ENCODE peak calls at places on chromosome 18, in five cellular contexts. One of them, this sample, is unnamed.
A peak's percentile ranks its signal among the peaks of the same experiment; 100 is the strongest.

GRCh38 chr18:2518473-2518872 is 52.8 kb downstream of the METTL4 start:
- DNase-seq in psoas muscle: no peak
- DNase-seq in substantia nigra: no peak
- DNase-seq in naive thymus-derived CD4-positive, alpha-beta T cell: no peak
- DNase-seq in fibroblast of lung: no peak
- DNase-seq in this sample: no peak

GRCh38 chr18:5295231-5295920 is at the start of gene ZBTB14:
- DNase-seq in psoas muscle: peak; percentile 81
- DNase-seq in substantia nigra: peak; percentile 52
- DNase-seq in naive thymus-derived CD4-positive, alpha-beta T cell: peak; percentile 70
- DNase-seq in fibroblast of lung: peak; percentile 58
- DNase-seq in this sample: no peak

GRCh38 chr18:5729983-5730699 is 165.2 kb downstream of the TMEM200C start:
- DNase-seq in psoas muscle: peak; percentile 87
- DNase-seq in substantia nigra: no peak
- DNase-seq in naive thymus-derived CD4-positive, alpha-beta T cell: no peak
- DNase-seq in fibroblast of lung: no peak
- DNase-seq in this sample: peak; percentile 78

GRCh38 chr18:75167137-75167536 is 41.8 kb downstream of the PTGR3 start:
- DNase-seq in psoas muscle: no peak
- DNase-seq in substantia nigra: no peak
- DNase-seq in naive thymus-derived CD4-positive, alpha-beta T cell: no peak
- DNase-seq in fibroblast of lung: no peak
- DNase-seq in this sample: no peak

GRCh38 chr18:43277164-43277600 is at the start of gene SYT4:
- DNase-seq in psoas muscle: no peak
- DNase-seq in substantia nigra: peak; percentile 30
- DNase-seq in naive thymus-derived CD4-positive, alpha-beta T cell: no peak
- DNase-seq in fibroblast of lung: peak; percentile 68
- DNase-seq in this sample: no peak

GRCh38 chr18:50272593-50272992 is 6.3 kb upstream of the CFAP53 start:
- DNase-seq in psoas muscle: no peak
- DNase-seq in substantia nigra: no peak
- DNase-seq in naive thymus-derived CD4-positive, alpha-beta T cell: no peak
- DNase-seq in fibroblast of lung: no peak
- DNase-seq in this sample: no peak

GRCh38 chr18:55320399-55321255 is 267.4 kb downstream of the TCF4 start:
- DNase-seq in psoas muscle: no peak
- DNase-seq in substantia nigra: no peak
- DNase-seq in naive thymus-derived CD4-positive, alpha-beta T cell: no peak
- DNase-seq in fibroblast of lung: peak; percentile 54
- DNase-seq in this sample: no peak

GRCh38 chr18:48402953-48403352 is 6.2 kb downstream of the ZBTB7C start:
- DNase-seq in psoas muscle: no peak
- DNase-seq in substantia nigra: no peak
- DNase-seq in naive thymus-derived CD4-positive, alpha-beta T cell: no peak
- DNase-seq in fibroblast of lung: peak; percentile 75
- DNase-seq in this sample: no peak

GRCh38 chr18:47978141-47978540 is 47.7 kb upstream of the SMAD2 start:
- DNase-seq in psoas muscle: no peak
- DNase-seq in substantia nigra: no peak
- DNase-seq in naive thymus-derived CD4-positive, alpha-beta T cell: no peak
- DNase-seq in fibroblast of lung: no peak
- DNase-seq in this sample: no peak

GRCh38 chr18:30985753-30986152 is 56.8 kb downstream of the DSC3 start:
- DNase-seq in psoas muscle: no peak
- DNase-seq in substantia nigra: no peak
- DNase-seq in naive thymus-derived CD4-positive, alpha-beta T cell: no peak
- DNase-seq in fibroblast of lung: no peak
- DNase-seq in this sample: no peak

GRCh38 chr18:10070581-10071000 is 156.8 kb downstream of the VAPA start:
- DNase-seq in psoas muscle: no peak
- DNase-seq in substantia nigra: no peak
- DNase-seq in naive thymus-derived CD4-positive, alpha-beta T cell: no peak
- DNase-seq in fibroblast of lung: peak; percentile 78
- DNase-seq in this sample: no peak

GRCh38 chr18:62324917-62325805 is at the start of gene TNFRSF11A:
- DNase-seq in psoas muscle: peak; percentile 58
- DNase-seq in substantia nigra: no peak
- DNase-seq in naive thymus-derived CD4-positive, alpha-beta T cell: peak; percentile 51
- DNase-seq in fibroblast of lung: no peak
- DNase-seq in this sample: no peak

GRCh38 chr18:44698518-44698917 is 17.8 kb downstream of the SETBP1 start:
- DNase-seq in psoas muscle: no peak
- DNase-seq in substantia nigra: no peak
- DNase-seq in naive thymus-derived CD4-positive, alpha-beta T cell: no peak
- DNase-seq in fibroblast of lung: no peak
- DNase-seq in this sample: no peak

GRCh38 chr18:7721532-7721931 is 154.4 kb downstream of the PTPRM start:
- DNase-seq in psoas muscle: no peak
- DNase-seq in substantia nigra: no peak
- DNase-seq in naive thymus-derived CD4-positive, alpha-beta T cell: no peak
- DNase-seq in fibroblast of lung: no peak
- DNase-seq in this sample: no peak

GRCh38 chr18:67665266-67665665 is 148.7 kb upstream of the DSEL start:
- DNase-seq in psoas muscle: no peak
- DNase-seq in substantia nigra: no peak
- DNase-seq in naive thymus-derived CD4-positive, alpha-beta T cell: no peak
- DNase-seq in fibroblast of lung: no peak
- DNase-seq in this sample: no peak

GRCh38 chr18:38972571-38972970 is 1407.0 kb upstream of the CELF4 start:
- DNase-seq in psoas muscle: no peak
- DNase-seq in substantia nigra: no peak
- DNase-seq in naive thymus-derived CD4-positive, alpha-beta T cell: no peak
- DNase-seq in fibroblast of lung: no peak
- DNase-seq in this sample: no peak

GRCh38 chr18:8359076-8359475 is 250.2 kb upstream of the RAB12 start:
- DNase-seq in psoas muscle: no peak
- DNase-seq in substantia nigra: no peak
- DNase-seq in naive thymus-derived CD4-positive, alpha-beta T cell: no peak
- DNase-seq in fibroblast of lung: no peak
- DNase-seq in this sample: no peak

GRCh38 chr18:55089595-55089994 is 130.3 kb upstream of the CCDC68 start:
- DNase-seq in psoas muscle: no peak
- DNase-seq in substantia nigra: no peak
- DNase-seq in naive thymus-derived CD4-positive, alpha-beta T cell: no peak
- DNase-seq in fibroblast of lung: peak; percentile 54
- DNase-seq in this sample: no peak

GRCh38 chr18:26479686-26480079 is 68.7 kb downstream of the KCTD1 start:
- DNase-seq in psoas muscle: no peak
- DNase-seq in substantia nigra: no peak
- DNase-seq in naive thymus-derived CD4-positive, alpha-beta T cell: no peak
- DNase-seq in fibroblast of lung: no peak
- DNase-seq in this sample: no peak

GRCh38 chr18:55857961-55858360 is 270.0 kb upstream of the TCF4 start:
- DNase-seq in psoas muscle: no peak
- DNase-seq in substantia nigra: no peak
- DNase-seq in naive thymus-derived CD4-positive, alpha-beta T cell: no peak
- DNase-seq in fibroblast of lung: no peak
- DNase-seq in this sample: no peak

GRCh38 chr18:668263-668662 is 10.8 kb downstream of the TYMS start:
- DNase-seq in psoas muscle: no peak
- DNase-seq in substantia nigra: no peak
- DNase-seq in naive thymus-derived CD4-positive, alpha-beta T cell: no peak
- DNase-seq in fibroblast of lung: no peak
- DNase-seq in this sample: no peak

GRCh38 chr18:64803471-64803870 is 654.6 kb upstream of the LINC00305 start:
- DNase-seq in psoas muscle: no peak
- DNase-seq in substantia nigra: no peak
- DNase-seq in naive thymus-derived CD4-positive, alpha-beta T cell: no peak
- DNase-seq in fibroblast of lung: no peak
- DNase-seq in this sample: no peak

GRCh38 chr18:33804258-33804657 is 226.2 kb downstream of the ASXL3 start:
- DNase-seq in psoas muscle: no peak
- DNase-seq in substantia nigra: no peak
- DNase-seq in naive thymus-derived CD4-positive, alpha-beta T cell: no peak
- DNase-seq in fibroblast of lung: peak; percentile 76
- DNase-seq in this sample: no peak

GRCh38 chr18:41126541-41127235 is 828.3 kb upstream of the PIK3C3 start:
- DNase-seq in psoas muscle: no peak
- DNase-seq in substantia nigra: no peak
- DNase-seq in naive thymus-derived CD4-positive, alpha-beta T cell: no peak
- DNase-seq in fibroblast of lung: peak; percentile 56
- DNase-seq in this sample: no peak

GRCh38 chr18:8851659-8852058 is 146.3 kb downstream of the MTCL1 start:
- DNase-seq in psoas muscle: no peak
- DNase-seq in substantia nigra: no peak
- DNase-seq in naive thymus-derived CD4-positive, alpha-beta T cell: no peak
- DNase-seq in fibroblast of lung: no peak
- DNase-seq in this sample: no peak

GRCh38 chr18:31042391-31043181 is at the start of gene DSC3:
- DNase-seq in psoas muscle: peak; percentile 49
- DNase-seq in substantia nigra: no peak
- DNase-seq in naive thymus-derived CD4-positive, alpha-beta T cell: no peak
- DNase-seq in fibroblast of lung: peak; percentile 18
- DNase-seq in this sample: no peak

GRCh38 chr18:79780547-79780946 is 17.2 kb upstream of the KCNG2 start:
- DNase-seq in psoas muscle: no peak
- DNase-seq in substantia nigra: no peak
- DNase-seq in naive thymus-derived CD4-positive, alpha-beta T cell: no peak
- DNase-seq in fibroblast of lung: no peak
- DNase-seq in this sample: no peak

GRCh38 chr18:907171-907879 is 2.7 kb downstream of the ADCYAP1 start:
- DNase-seq in psoas muscle: peak; percentile 46
- DNase-seq in substantia nigra: no peak
- DNase-seq in naive thymus-derived CD4-positive, alpha-beta T cell: no peak
- DNase-seq in fibroblast of lung: no peak
- DNase-seq in this sample: no peak

GRCh38 chr18:36511791-36512352 is 214.4 kb downstream of the FHOD3 start:
- DNase-seq in psoas muscle: no peak
- DNase-seq in substantia nigra: no peak
- DNase-seq in naive thymus-derived CD4-positive, alpha-beta T cell: no peak
- DNase-seq in fibroblast of lung: no peak
- DNase-seq in this sample: no peak

GRCh38 chr18:69992776-69993175 is 45.1 kb upstream of the CD226 start:
- DNase-seq in psoas muscle: no peak
- DNase-seq in substantia nigra: no peak
- DNase-seq in naive thymus-derived CD4-positive, alpha-beta T cell: no peak
- DNase-seq in fibroblast of lung: peak; percentile 8
- DNase-seq in this sample: no peak

GRCh38 chr18:27615345-27615844 is 430.3 kb upstream of the CHST9 start:
- DNase-seq in psoas muscle: no peak
- DNase-seq in substantia nigra: no peak
- DNase-seq in naive thymus-derived CD4-positive, alpha-beta T cell: no peak
- DNase-seq in fibroblast of lung: no peak
- DNase-seq in this sample: no peak

GRCh38 chr18:72375628-72376027 is 168.5 kb downstream of the CBLN2 start:
- DNase-seq in psoas muscle: no peak
- DNase-seq in substantia nigra: no peak
- DNase-seq in naive thymus-derived CD4-positive, alpha-beta T cell: no peak
- DNase-seq in fibroblast of lung: peak; percentile 2
- DNase-seq in this sample: no peak
- H3K27ac ChIP-seq in psoas muscle: no peak overlapping the region
- H3K27ac ChIP-seq in substantia nigra: no peak overlapping the region
- H3K27ac ChIP-seq in naive thymus-derived CD4-positive, alpha-beta T cell: no peak overlapping the region
- H3K27ac ChIP-seq in fibroblast of lung: no peak overlapping the region
- H3K27ac ChIP-seq in this sample: no peak overlapping the region

GRCh38 chr18:59044855-59045254 is 94.8 kb upstream of the SEC11C start:
- DNase-seq in psoas muscle: no peak
- DNase-seq in substantia nigra: no peak
- DNase-seq in naive thymus-derived CD4-positive, alpha-beta T cell: no peak
- DNase-seq in fibroblast of lung: no peak
- DNase-seq in this sample: no peak

GRCh38 chr18:59041819-59042476 is 97.7 kb upstream of the SEC11C start:
- DNase-seq in psoas muscle: no peak
- DNase-seq in substantia nigra: peak; percentile 23
- DNase-seq in naive thymus-derived CD4-positive, alpha-beta T cell: no peak
- DNase-seq in fibroblast of lung: no peak
- DNase-seq in this sample: no peak

GRCh38 chr18:59040770-59041148 is 98.9 kb upstream of the SEC11C start:
- DNase-seq in psoas muscle: no peak
- DNase-seq in substantia nigra: no peak
- DNase-seq in naive thymus-derived CD4-positive, alpha-beta T cell: no peak
- DNase-seq in fibroblast of lung: no peak
- DNase-seq in this sample: no peak

GRCh38 chr18:59041296-59041695 is 98.4 kb upstream of the SEC11C start:
- DNase-seq in psoas muscle: no peak
- DNase-seq in substantia nigra: no peak
- DNase-seq in naive thymus-derived CD4-positive, alpha-beta T cell: no peak
- DNase-seq in fibroblast of lung: no peak
- DNase-seq in this sample: no peak

GRCh38 chr18:59042477-59042842 is 97.2 kb upstream of the SEC11C start:
- DNase-seq in psoas muscle: no peak
- DNase-seq in substantia nigra: no peak
- DNase-seq in naive thymus-derived CD4-positive, alpha-beta T cell: no peak
- DNase-seq in fibroblast of lung: no peak
- DNase-seq in this sample: no peak
- H3K27ac ChIP-seq in psoas muscle: peak overlapping the region; percentile 36
- H3K27ac ChIP-seq in substantia nigra: peak overlapping the region; percentile 27
- H3K27ac ChIP-seq in naive thymus-derived CD4-positive, alpha-beta T cell: no peak overlapping the region
- H3K27ac ChIP-seq in fibroblast of lung: no peak overlapping the region
- H3K27ac ChIP-seq in this sample: peak overlapping the region; percentile 47

GRCh38 chr18:23550898-23551297 is 35.4 kb downstream of the NPC1 start:
- DNase-seq in psoas muscle: no peak
- DNase-seq in substantia nigra: no peak
- DNase-seq in naive thymus-derived CD4-positive, alpha-beta T cell: no peak
- DNase-seq in fibroblast of lung: no peak
- DNase-seq in this sample: no peak

GRCh38 chr18:23547306-23547705 is 39.0 kb downstream of the NPC1 start:
- DNase-seq in psoas muscle: no peak
- DNase-seq in substantia nigra: no peak
- DNase-seq in naive thymus-derived CD4-positive, alpha-beta T cell: no peak
- DNase-seq in fibroblast of lung: no peak
- DNase-seq in this sample: no peak

GRCh38 chr18:23545247-23545789 is 41.0 kb downstream of the NPC1 start:
- DNase-seq in psoas muscle: no peak
- DNase-seq in substantia nigra: no peak
- DNase-seq in naive thymus-derived CD4-positive, alpha-beta T cell: no peak
- DNase-seq in fibroblast of lung: no peak
- DNase-seq in this sample: no peak

GRCh38 chr18:23548719-23549118 is 37.6 kb downstream of the NPC1 start:
- DNase-seq in psoas muscle: no peak
- DNase-seq in substantia nigra: no peak
- DNase-seq in naive thymus-derived CD4-positive, alpha-beta T cell: no peak
- DNase-seq in fibroblast of lung: no peak
- DNase-seq in this sample: no peak

GRCh38 chr18:23547806-23548205 is 38.5 kb downstream of the NPC1 start:
- DNase-seq in psoas muscle: no peak
- DNase-seq in substantia nigra: no peak
- DNase-seq in naive thymus-derived CD4-positive, alpha-beta T cell: no peak
- DNase-seq in fibroblast of lung: no peak
- DNase-seq in this sample: no peak
- H3K27ac ChIP-seq in psoas muscle: no peak overlapping the region
- H3K27ac ChIP-seq in substantia nigra: no peak overlapping the region
- H3K27ac ChIP-seq in naive thymus-derived CD4-positive, alpha-beta T cell: no peak overlapping the region
- H3K27ac ChIP-seq in fibroblast of lung: no peak overlapping the region
- H3K27ac ChIP-seq in this sample: no peak overlapping the region

DNA sequence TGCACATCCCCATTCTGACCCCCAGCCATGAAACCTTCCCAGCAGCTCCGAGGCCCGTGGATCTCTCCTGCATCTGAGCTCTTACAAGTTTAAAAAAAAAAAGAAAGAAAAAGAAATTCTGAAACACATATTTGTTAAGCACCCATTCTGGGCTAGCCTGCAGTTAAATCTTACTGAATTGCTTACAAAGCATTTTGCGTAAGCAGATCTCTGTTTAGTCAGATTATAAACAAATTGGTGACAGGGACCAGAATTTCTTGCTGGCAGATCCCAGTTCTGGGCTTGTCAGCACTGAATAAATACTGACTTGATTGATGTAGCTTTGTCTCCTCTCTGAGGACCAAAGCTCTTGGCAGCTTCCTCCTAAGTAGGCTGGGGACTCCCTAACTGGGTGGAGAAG is 160.8 kb downstream of the MIB1 start:
- DNase-seq in psoas muscle: no peak
- DNase-seq in substantia nigra: no peak
- DNase-seq in naive thymus-derived CD4-positive, alpha-beta T cell: no peak
- DNase-seq in fibroblast of lung: peak; percentile 17
- DNase-seq in this sample: no peak
- H3K27ac ChIP-seq in psoas muscle: no peak overlapping the region
- H3K27ac ChIP-seq in substantia nigra: no peak overlapping the region
- H3K27ac ChIP-seq in naive thymus-derived CD4-positive, alpha-beta T cell: no peak overlapping the region
- H3K27ac ChIP-seq in fibroblast of lung: no peak overlapping the region
- H3K27ac ChIP-seq in this sample: no peak overlapping the region

This sample was measured in right atrium auricular region.